ENCODE peak calls at places on chromosomes 11 and 22, in five cellular contexts. X is NCI-H748 treated with DMSO at 0.1 percent for 48 hours, U is type B pancreatic cell, J is stromal cell of bone marrow, Z is skeletal muscle cell. W is an unnamed sample.

GRCh38 chr11:2621919-2622318 is 77.9 kb downstream of the KCNQ1OT1 start:
- DNase-seq in X (no peak), U (no peak), J (no peak), Z (no peak), W (no peak)

GRCh38 chr22:46674367-46674781 is 54.2 kb downstream of the GRAMD4 start:
- DNase-seq in X (no peak), U (no peak), J (no peak), Z (no peak), W (no peak)

GRCh38 chr11:105181100-105181499 is 41.5 kb upstream of the CARD18 start:
- DNase-seq in X (no peak), U (no peak), J (peak), Z (peak), W (no peak)

GRCh38 chr22:39405346-39406085 is 5.9 kb downstream of the TAB1 start:
- DNase-seq in X (no peak), U (no peak), J (peak), Z (peak), W (no peak)

GRCh38 chr11:120562806-120563425 is 51.4 kb downstream of the GRIK4 start:
- DNase-seq in X (no peak), U (no peak), J (no peak), Z (no peak), W (no peak)

GRCh38 chr22:17836977-17837742 is 62.9 kb upstream of the BID start:
- DNase-seq in X (no peak), U (no peak), J (no peak), Z (no peak), W (no peak)

GRCh38 chr22:26892401-26893033 is 235.1 kb downstream of the MIAT start:
- DNase-seq in X (peak), U (no peak), J (no peak), Z (peak), W (peak)

GRCh38 chr11:47656284-47656915 is 14.0 kb upstream of the MTCH2 start:
- DNase-seq in X (no peak), U (no peak), J (no peak), Z (no peak), W (no peak)

GRCh38 chr11:64321533-64321932 is 3.6 kb downstream of the PRDX5 start:
- DNase-seq in X (no peak), U (no peak), J (no peak), Z (no peak), W (no peak)

GRCh38 chr11:46513934-46514342 is 79.9 kb downstream of the AMBRA1 start:
- DNase-seq in X (no peak), U (no peak), J (no peak), Z (no peak), W (peak)

GRCh38 chr22:20786536-20786979 is 12.6 kb downstream of the SERPIND1 start:
- DNase-seq in X (no peak), U (no peak), J (no peak), Z (no peak), W (no peak)

GRCh38 chr11:68803766-68804165 is 38.0 kb downstream of the CPT1A start:
- DNase-seq in X (no peak), U (no peak), J (no peak), Z (no peak), W (no peak)

GRCh38 chr11:34302046-34302921 is 55.5 kb downstream of the ABTB2 start:
- DNase-seq in X (no peak), U (no peak), J (peak), Z (peak), W (no peak)

GRCh38 chr22:38136607-38137006 is 26.1 kb upstream of the BAIAP2L2 start:
- DNase-seq in X (no peak), U (no peak), J (no peak), Z (no peak), W (no peak)

GRCh38 chr11:96447711-96448110 is 57.9 kb downstream of the JRKL start:
- DNase-seq in X (no peak), U (no peak), J (no peak), Z (no peak), W (no peak)

GRCh38 chr11:33157103-33158027 is 3.9 kb downstream of the CSTF3 start:
- DNase-seq in X (no peak), U (no peak), J (no peak), Z (no peak), W (no peak)

GRCh38 chr11:15222777-15223176 is 108.1 kb downstream of the INSC start:
- DNase-seq in X (no peak), U (no peak), J (no peak), Z (no peak), W (no peak)

GRCh38 chr11:122277553-122277952 is 161.5 kb upstream of the BLID start:
- DNase-seq in X (no peak), U (no peak), J (no peak), Z (no peak), W (no peak)

GRCh38 chr22:29470159-29470855 is 9.7 kb upstream of the NEFH start:
- DNase-seq in X (peak), U (peak), J (peak), Z (no peak), W (no peak)

GRCh38 chr22:47083379-47083986 is 321.0 kb downstream of the TBC1D22A start:
- DNase-seq in X (no peak), U (no peak), J (no peak), Z (no peak), W (no peak)

GRCh38 chr22:48642550-48642949 is 1185.1 kb downstream of the BRD1 start:
- DNase-seq in X (no peak), U (no peak), J (no peak), Z (no peak), W (no peak)

GRCh38 chr11:120546312-120547205 is 35.0 kb downstream of the GRIK4 start:
- DNase-seq in X (no peak), U (no peak), J (peak), Z (peak), W (no peak)

GRCh38 chr11:54946429-54946828 is 239.8 kb downstream of the OR4A5 start:
- DNase-seq in X (no peak), U (no peak), J (no peak), Z (no peak), W (no peak)

GRCh38 chr22:49462795-49463194 is 364.9 kb downstream of the BRD1 start:
- DNase-seq in X (no peak), U (no peak), J (no peak), Z (no peak), W (no peak)

GRCh38 chr11:83691387-83692088 is 405.4 kb upstream of the CCDC90B start:
- DNase-seq in X (no peak), U (no peak), J (no peak), Z (peak), W (no peak)

GRCh38 chr22:43477151-43477725 is 65.4 kb downstream of the MPPED1 start:
- DNase-seq in X (no peak), U (no peak), J (no peak), Z (no peak), W (no peak)

GRCh38 chr11:92399702-92400101 is 175.1 kb downstream of the FAT3 start:
- DNase-seq in X (no peak), U (no peak), J (no peak), Z (no peak), W (no peak)

GRCh38 chr22:47177334-47177815 is 414.9 kb downstream of the TBC1D22A start:
- DNase-seq in X (no peak), U (peak), J (no peak), Z (no peak), W (no peak)

GRCh38 chr11:108871152-108871551 is 206.3 kb downstream of the DDX10 start:
- DNase-seq in X (peak), U (no peak), J (no peak), Z (no peak), W (no peak)

GRCh38 chr11:78474451-78474850 is 56.8 kb upstream of the GAB2 start:
- DNase-seq in X (no peak), U (no peak), J (no peak), Z (no peak), W (no peak)

GRCh38 chr11:64856382-64857227 is 12.2 kb upstream of the CDC42BPG start:
- DNase-seq in X (no peak), U (no peak), J (peak), Z (no peak), W (no peak)

GRCh38 chr22:29259253-29259899 is 8.4 kb downstream of the RHBDD3 start:
- DNase-seq in X (no peak), U (no peak), J (no peak), Z (no peak), W (no peak)

W was measured in NCI-H1417 treated with DMSO at 0.1 percent for 48 hours.